ENCODE peak calls at places on chromosomes 11 and 22, in four cellular contexts. One of them, this sample, is unnamed.

GRCh38 chr11:12285106-12285505 is 92.3 kb upstream of the PARVA start:
- DNase-seq in endodermal cell: no peak
- DNase-seq in iris pigment epithelial cell: peak; percentile 95
- DNase-seq in tibial artery: no peak
- DNase-seq in this sample: peak; percentile 53

GRCh38 chr11:47342036-47342803 is 10.3 kb downstream of the MYBPC3 start:
- DNase-seq in endodermal cell: no peak
- DNase-seq in iris pigment epithelial cell: no peak
- DNase-seq in tibial artery: no peak
- DNase-seq in this sample: no peak

GRCh38 chr22:39306456-39307361 is 12.7 kb downstream of the RPL3 start:
- DNase-seq in endodermal cell: peak; percentile 88
- DNase-seq in iris pigment epithelial cell: peak; percentile 44
- DNase-seq in tibial artery: no peak
- DNase-seq in this sample: no peak

GRCh38 chr11:29336727-29337212 is 680.1 kb downstream of the KCNA4 start:
- DNase-seq in endodermal cell: no peak
- DNase-seq in iris pigment epithelial cell: peak; percentile 92
- DNase-seq in tibial artery: no peak
- DNase-seq in this sample: no peak

GRCh38 chr11:122743949-122744876 is 88.7 kb downstream of the UBASH3B start:
- DNase-seq in endodermal cell: peak; percentile 54
- DNase-seq in iris pigment epithelial cell: no peak
- DNase-seq in tibial artery: peak; percentile 69
- DNase-seq in this sample: no peak

GRCh38 chr22:29302681-29303465 is 3.6 kb upstream of the GAS2L1 start:
- DNase-seq in endodermal cell: peak; percentile 74
- DNase-seq in iris pigment epithelial cell: no peak
- DNase-seq in tibial artery: no peak
- DNase-seq in this sample: no peak

GRCh38 chr11:105609341-105609781 is 512 bp upstream of the GRIA4 start:
- DNase-seq in endodermal cell: peak; percentile 77
- DNase-seq in iris pigment epithelial cell: peak; percentile 60
- DNase-seq in tibial artery: no peak
- DNase-seq in this sample: no peak

GRCh38 chr11:134464196-134464595 is 52.2 kb upstream of the B3GAT1 start:
- DNase-seq in endodermal cell: no peak
- DNase-seq in iris pigment epithelial cell: no peak
- DNase-seq in tibial artery: no peak
- DNase-seq in this sample: no peak

GRCh38 chr11:33344611-33345010 is 87.4 kb downstream of the HIPK3 start:
- DNase-seq in endodermal cell: no peak
- DNase-seq in iris pigment epithelial cell: peak; percentile 21
- DNase-seq in tibial artery: no peak
- DNase-seq in this sample: no peak

GRCh38 chr22:34255042-34255441 is 334.8 kb upstream of the LARGE1 start:
- DNase-seq in endodermal cell: no peak
- DNase-seq in iris pigment epithelial cell: no peak
- DNase-seq in tibial artery: no peak
- DNase-seq in this sample: no peak

GRCh38 chr22:44869196-44869595 is 116.8 kb downstream of the ARHGAP8 start:
- DNase-seq in endodermal cell: no peak
- DNase-seq in iris pigment epithelial cell: no peak
- DNase-seq in tibial artery: no peak
- DNase-seq in this sample: no peak

GRCh38 chr22:20583471-20583922 is 76.1 kb downstream of the MED15 start:
- DNase-seq in endodermal cell: peak; percentile 79
- DNase-seq in iris pigment epithelial cell: no peak
- DNase-seq in tibial artery: no peak
- DNase-seq in this sample: no peak

GRCh38 chr22:40533712-40534378 is 102.7 kb downstream of the MRTFA start:
- DNase-seq in endodermal cell: no peak
- DNase-seq in iris pigment epithelial cell: peak; percentile 90
- DNase-seq in tibial artery: no peak
- DNase-seq in this sample: no peak

GRCh38 chr11:64056213-64056785 is 20.6 kb downstream of the FLRT1 start:
- DNase-seq in endodermal cell: no peak
- DNase-seq in iris pigment epithelial cell: no peak
- DNase-seq in tibial artery: no peak
- DNase-seq in this sample: no peak

GRCh38 chr22:39656495-39657490 is 86.2 kb downstream of the CACNA1I start:
- DNase-seq in endodermal cell: no peak
- DNase-seq in iris pigment epithelial cell: no peak
- DNase-seq in tibial artery: no peak
- DNase-seq in this sample: no peak

This sample was measured in right atrium auricular region.